ENCODE peak calls at places on chromosome 19, in four cellular contexts. P, U, M and T are unnamed samples.

GRCh38 chr19:3694361-3695123 is 5.7 kb downstream of the PIP5K1C start:
- DNase-seq in M (no peak), U (no peak), P (no peak), T (no peak)

GRCh38 chr19:51760811-51761356 is at the start of gene FPR2:
- DNase-seq in M (peak; percentile 8), U (no peak), P (no peak), T (no peak)

GRCh38 chr19:7637374-7638256 is 705 bp downstream of the STXBP2 start:
- DNase-seq in P (no peak), U (no peak), M (peak; percentile 36), T (no peak)

GRCh38 chr19:31880283-31880682 is 465.1 kb upstream of the ZNF507 start:
- DNase-seq in P (no peak), M (no peak), U (no peak), T (no peak)

GRCh38 chr19:57560049-57560491 is 407 bp upstream of the ZNF550 start:
- DNase-seq in U (no peak), P (no peak), M (no peak), T (no peak)

GRCh38 chr19:3108775-3109174 is 14.6 kb downstream of the GNA11 start:
- DNase-seq in U (peak; percentile 61), P (no peak), M (peak; percentile 86), T (peak; percentile 22)

GRCh38 chr19:17616961-17617806 is 61.7 kb downstream of the COLGALT1 start:
- DNase-seq in M (peak; percentile 66), U (no peak), P (no peak), T (no peak)

GRCh38 chr19:33462112-33462726 is 59.4 kb downstream of the PEPD start:
- DNase-seq in M (no peak), U (no peak), P (no peak), T (no peak)

GRCh38 chr19:45408830-45409593 is 2.6 kb downstream of the POLR1G start:
- DNase-seq in U (no peak), P (no peak), M (no peak), T (no peak)

GRCh38 chr19:990119-990571 is 6.0 kb downstream of the WDR18 start:
- DNase-seq in P (no peak), M (peak; percentile 30), U (no peak), T (no peak)

GRCh38 chr19:22625266-22626035 is 8.7 kb upstream of the ZNF492 start:
- DNase-seq in U (no peak), M (no peak), P (no peak), T (no peak)

GRCh38 chr19:53864308-53864836 is 3.3 kb upstream of the MYADM start:
- DNase-seq in M (no peak), U (no peak), P (no peak), T (no peak)

GRCh38 chr19:18629166-18630088 is 7.4 kb upstream of the KLHL26 start:
- DNase-seq in M (peak; percentile 42), U (no peak), P (peak; percentile 24), T (no peak)

GRCh38 chr19:53849237-53849676 is 18.4 kb upstream of the MYADM start:
- DNase-seq in U (no peak), M (no peak), P (no peak), T (no peak)

GRCh38 chr19:44596428-44597130 is 16.8 kb upstream of the IGSF23 start:
- DNase-seq in U (no peak), M (no peak), P (no peak), T (no peak)

GRCh38 chr19:12833747-12834417 is 497 bp downstream of the RTBDN start:
- DNase-seq in U (no peak), M (peak; percentile 81), P (no peak), T (peak; percentile 52)

GRCh38 chr19:3507371-3508120 is 1.4 kb downstream of the FZR1 start:
- DNase-seq in U (no peak), P (no peak), M (peak; percentile 41), T (no peak)

GRCh38 chr19:52200044-52200443 is 10.2 kb downstream of the PPP2R1A start:
- DNase-seq in P (no peak), M (no peak), U (no peak), T (no peak)

GRCh38 chr19:27974082-27974513 is 1238.9 kb downstream of the UQCRFS1 start:
- DNase-seq in M (peak; percentile 70), U (no peak), P (no peak), T (no peak)